ENCODE peak calls at places on chromosomes 3 and 15, in eight cellular contexts. W, F, D, I, O, H, P and S are unnamed samples.

GRCh38 chr3:107753494-107753893 is 230.7 kb downstream of the BBX start:
- DNase-seq in W (peak), F (no peak), D (no peak), I (no peak), O (peak), H (no peak), P (no peak), S (peak)

GRCh38 chr3:9448643-9449042 is 51.2 kb downstream of the SETD5 start:
- DNase-seq in W (no peak), F (no peak), D (no peak), I (no peak), O (no peak), H (no peak), P (no peak), S (no peak)

GRCh38 chr15:62449638-62450037 is 284.6 kb upstream of the C2CD4B start:
- DNase-seq in W (peak), F (no peak), D (no peak), I (no peak), O (no peak), H (no peak), P (no peak), S (no peak)

GRCh38 chr3:173622156-173622555 is 224.6 kb downstream of the NLGN1 start:
- DNase-seq in W (peak), F (no peak), D (no peak), I (no peak), O (peak), H (no peak), P (no peak), S (no peak)

GRCh38 chr3:188202358-188203138 is 48.6 kb downstream of the LPP start:
- DNase-seq in W (no peak), F (no peak), D (no peak), I (no peak), O (no peak), H (no peak), P (no peak), S (no peak)

GRCh38 chr3:142963266-142964149 is at the start of gene PAQR9:
- DNase-seq in W (no peak), F (peak), D (no peak), I (no peak), O (peak), H (no peak), P (no peak), S (peak)

GRCh38 chr15:65675551-65675950 is 53.8 kb downstream of the SLC24A1 start:
- DNase-seq in W (no peak), F (no peak), D (no peak), I (no peak), O (no peak), H (no peak), P (no peak), S (no peak)

GRCh38 chr15:82044373-82045178 is 1.2 kb downstream of the MEX3B start:
- DNase-seq in W (peak), F (peak), D (peak), I (no peak), O (peak), H (peak), P (no peak), S (peak)

GRCh38 chr3:159711560-159712333 is 276.9 kb upstream of the IL12A start:
- DNase-seq in W (no peak), F (peak), D (no peak), I (no peak), O (peak), H (no peak), P (no peak), S (peak)

GRCh38 chr3:161420746-161421145 is 49.4 kb upstream of the SPTSSB start:
- DNase-seq in W (peak), F (peak), D (no peak), I (no peak), O (peak), H (no peak), P (no peak), S (no peak)

GRCh38 chr3:65979152-65979551 is 59.6 kb downstream of the MAGI1 start:
- DNase-seq in W (no peak), F (no peak), D (no peak), I (no peak), O (peak), H (no peak), P (no peak), S (no peak)

GRCh38 chr3:122890077-122890484 is 95.2 kb downstream of the SLC49A4 start:
- DNase-seq in W (no peak), F (no peak), D (no peak), I (no peak), O (peak), H (no peak), P (no peak), S (no peak)

GRCh38 chr3:58101499-58102370 is 93.5 kb downstream of the FLNB start:
- DNase-seq in W (no peak), F (no peak), D (no peak), I (no peak), O (no peak), H (no peak), P (no peak), S (no peak)

GRCh38 chr3:54827056-54827687 is 100.7 kb downstream of the LRTM1 start:
- DNase-seq in W (no peak), F (no peak), D (no peak), I (no peak), O (no peak), H (no peak), P (no peak), S (no peak)

GRCh38 chr15:47374222-47374621 is 343.1 kb upstream of the SEMA6D start:
- DNase-seq in W (no peak), F (no peak), D (no peak), I (no peak), O (no peak), H (no peak), P (no peak), S (peak)

GRCh38 chr15:69290346-69291164 is 8.2 kb upstream of the PAQR5 start:
- DNase-seq in W (no peak), F (no peak), D (no peak), I (no peak), O (no peak), H (no peak), P (no peak), S (no peak)